ENCODE peak calls at places on chromosomes 11 and 22, in five cellular contexts. One of them, this sample, is unnamed.

GRCh38 chr11:46912526-46913150 is 5.7 kb downstream of the LRP4 start:
- DNase-seq in HL-60: no peak
- DNase-seq in sigmoid colon: no peak
- DNase-seq in breast epithelium: no peak
- DNase-seq in GM23338: peak; percentile 92
- DNase-seq in this sample: no peak

GRCh38 chr11:71525188-71525937 is 1.7 kb upstream of the KRTAP5-7 start:
- DNase-seq in HL-60: no peak
- DNase-seq in sigmoid colon: no peak
- DNase-seq in breast epithelium: peak; percentile 22
- DNase-seq in GM23338: no peak
- DNase-seq in this sample: no peak

GRCh38 chr22:40975346-40975745 is 24.2 kb downstream of the RBX1 start:
- DNase-seq in HL-60: no peak
- DNase-seq in sigmoid colon: no peak
- DNase-seq in breast epithelium: no peak
- DNase-seq in GM23338: no peak
- DNase-seq in this sample: no peak

GRCh38 chr22:42179616-42180015 is 49.0 kb upstream of the CYP2D6 start:
- DNase-seq in HL-60: no peak
- DNase-seq in sigmoid colon: no peak
- DNase-seq in breast epithelium: no peak
- DNase-seq in GM23338: no peak
- DNase-seq in this sample: no peak

GRCh38 chr22:40237788-40238424 is 60.2 kb downstream of the TNRC6B start:
- DNase-seq in HL-60: no peak
- DNase-seq in sigmoid colon: no peak
- DNase-seq in breast epithelium: no peak
- DNase-seq in GM23338: no peak
- DNase-seq in this sample: no peak

GRCh38 chr11:35981581-35981980 is 37.7 kb downstream of the LDLRAD3 start:
- DNase-seq in HL-60: no peak
- DNase-seq in sigmoid colon: no peak
- DNase-seq in breast epithelium: no peak
- DNase-seq in GM23338: no peak
- DNase-seq in this sample: no peak

GRCh38 chr11:119433369-119433749 is 10.4 kb upstream of the THY1 start:
- DNase-seq in HL-60: no peak
- DNase-seq in sigmoid colon: no peak
- DNase-seq in breast epithelium: no peak
- DNase-seq in GM23338: no peak
- DNase-seq in this sample: no peak

GRCh38 chr22:50059185-50059880 is 1.2 kb upstream of the TTLL8 start:
- DNase-seq in HL-60: no peak
- DNase-seq in sigmoid colon: no peak
- DNase-seq in breast epithelium: no peak
- DNase-seq in GM23338: peak; percentile 82
- DNase-seq in this sample: no peak

GRCh38 chr11:13465909-13466371 is 2.9 kb upstream of the BTBD10 start:
- DNase-seq in HL-60: no peak
- DNase-seq in sigmoid colon: no peak
- DNase-seq in breast epithelium: no peak
- DNase-seq in GM23338: peak; percentile 38
- DNase-seq in this sample: no peak

GRCh38 chr11:103546236-103546635 is 437.0 kb downstream of the DYNC2H1 start:
- DNase-seq in HL-60: no peak
- DNase-seq in sigmoid colon: no peak
- DNase-seq in breast epithelium: no peak
- DNase-seq in GM23338: no peak
- DNase-seq in this sample: peak; percentile 4

GRCh38 chr11:70128435-70128906 is 50.4 kb downstream of the ANO1 start:
- DNase-seq in HL-60: no peak
- DNase-seq in sigmoid colon: no peak
- DNase-seq in breast epithelium: peak; percentile 83
- DNase-seq in GM23338: peak; percentile 49
- DNase-seq in this sample: no peak

GRCh38 chr22:42742940-42743339 is 22.3 kb upstream of the A4GALT start:
- DNase-seq in HL-60: no peak
- DNase-seq in sigmoid colon: peak; percentile 75
- DNase-seq in breast epithelium: no peak
- DNase-seq in GM23338: peak; percentile 82
- DNase-seq in this sample: no peak

GRCh38 chr11:355581-356458 is 13.5 kb upstream of the B4GALNT4 start:
- DNase-seq in HL-60: no peak
- DNase-seq in sigmoid colon: peak; percentile 99
- DNase-seq in breast epithelium: peak; percentile 95
- DNase-seq in GM23338: peak; percentile 95
- DNase-seq in this sample: peak; percentile 98

GRCh38 chr11:69009441-69010211 is 3.4 kb downstream of the MRGPRF start:
- DNase-seq in HL-60: no peak
- DNase-seq in sigmoid colon: peak; percentile 72
- DNase-seq in breast epithelium: no peak
- DNase-seq in GM23338: no peak
- DNase-seq in this sample: no peak

GRCh38 chr11:19418221-19418620 is 177.5 kb upstream of the E2F8 start:
- DNase-seq in HL-60: no peak
- DNase-seq in sigmoid colon: no peak
- DNase-seq in breast epithelium: no peak
- DNase-seq in GM23338: no peak
- DNase-seq in this sample: no peak

GRCh38 chr11:34633990-34634725 is 13.3 kb downstream of the EHF start:
- DNase-seq in HL-60: peak; percentile 63
- DNase-seq in sigmoid colon: no peak
- DNase-seq in breast epithelium: no peak
- DNase-seq in GM23338: no peak
- DNase-seq in this sample: no peak

GRCh38 chr22:22422629-22423112 is 85.9 kb downstream of the ZNF280B start:
- DNase-seq in HL-60: no peak
- DNase-seq in sigmoid colon: no peak
- DNase-seq in breast epithelium: peak; percentile 64
- DNase-seq in GM23338: peak; percentile 84
- DNase-seq in this sample: peak; percentile 93

GRCh38 chr11:44631831-44632230 is 66.4 kb downstream of the CD82 start:
- DNase-seq in HL-60: no peak
- DNase-seq in sigmoid colon: peak; percentile 54
- DNase-seq in breast epithelium: no peak
- DNase-seq in GM23338: no peak
- DNase-seq in this sample: no peak

GRCh38 chr11:2518983-2519340 is 74.2 kb downstream of the KCNQ1 start:
- DNase-seq in HL-60: no peak
- DNase-seq in sigmoid colon: peak; percentile 44
- DNase-seq in breast epithelium: peak; percentile 34
- DNase-seq in GM23338: no peak
- DNase-seq in this sample: no peak

GRCh38 chr11:121595717-121596156 is 143.0 kb upstream of the SORL1-AS1 start:
- DNase-seq in HL-60: no peak
- DNase-seq in sigmoid colon: peak; percentile 86
- DNase-seq in breast epithelium: no peak
- DNase-seq in GM23338: no peak
- DNase-seq in this sample: no peak
- TF ChIP-seq POLR2AphosphoS5 in HL-60: no peak
- TF ChIP-seq POLR2AphosphoS5 in sigmoid colon: peak; percentile 59
- TF ChIP-seq POLR2AphosphoS5 in breast epithelium: no peak
- TF ChIP-seq POLR2AphosphoS5 in GM23338: no peak
- TF ChIP-seq POLR2AphosphoS5 in this sample: peak; percentile 89

GRCh38 chr11:118401880-118402590 is 629 bp downstream of the ATP5MG start:
- DNase-seq in HL-60: no peak
- DNase-seq in sigmoid colon: no peak
- DNase-seq in breast epithelium: no peak
- DNase-seq in GM23338: peak; percentile 22
- DNase-seq in this sample: no peak
- TF ChIP-seq CTCF in HL-60: no peak
- TF ChIP-seq CTCF in sigmoid colon: no peak
- TF ChIP-seq CTCF in breast epithelium: no peak
- TF ChIP-seq CTCF in GM23338: peak; percentile 7
- TF ChIP-seq CTCF in this sample: no peak

GRCh38 chr22:29028468-29028867 is 33.2 kb downstream of the C22orf31 start:
- DNase-seq in HL-60: no peak
- DNase-seq in sigmoid colon: no peak
- DNase-seq in breast epithelium: no peak
- DNase-seq in GM23338: no peak
- DNase-seq in this sample: no peak
- H3K27ac ChIP-seq in HL-60: no peak overlapping the region
- H3K27ac ChIP-seq in sigmoid colon: no peak overlapping the region
- H3K27ac ChIP-seq in breast epithelium: no peak overlapping the region
- H3K27ac ChIP-seq in GM23338: no peak overlapping the region
- H3K27ac ChIP-seq in this sample: no peak overlapping the region

GRCh38 chr11:56271092-56271491 is 2.9 kb upstream of the OR5T1 start:
- DNase-seq in HL-60: no peak
- DNase-seq in sigmoid colon: no peak
- DNase-seq in breast epithelium: no peak
- DNase-seq in GM23338: peak; percentile 56
- DNase-seq in this sample: no peak

GRCh38 chr11:56273854-56274253 is at the start of gene OR5T1:
- DNase-seq in HL-60: no peak
- DNase-seq in sigmoid colon: no peak
- DNase-seq in breast epithelium: no peak
- DNase-seq in GM23338: no peak
- DNase-seq in this sample: no peak
- TF ChIP-seq POLR2AphosphoS5 in HL-60: no peak
- TF ChIP-seq POLR2AphosphoS5 in sigmoid colon: no peak
- TF ChIP-seq POLR2AphosphoS5 in breast epithelium: no peak
- TF ChIP-seq POLR2AphosphoS5 in GM23338: no peak
- TF ChIP-seq POLR2AphosphoS5 in this sample: no peak

This sample was measured in esophagus muscularis mucosa.